ENCODE peak calls at places on chromosome 15, in five cellular contexts. E is ovary, C is mucosa of descending colon, G is AG04450, V is GM12865. K is an unnamed sample.
A peak's percentile ranks its signal among the peaks of the same experiment; 100 is the strongest.

GRCh38 chr15:69782809-69783208 is 314.9 kb downstream of the TLE3 start:
- DNase-seq in V (no peak), E (no peak), C (no peak), G (no peak), K (no peak)

GRCh38 chr15:88604972-88605506 is 16.1 kb upstream of the AEN start:
- DNase-seq in C (no peak), V (no peak), E (no peak), G (no peak), K (no peak)

GRCh38 chr15:79243723-79244122 is 38.8 kb upstream of the ANKRD34C start:
- DNase-seq in V (no peak), C (no peak), E (no peak), G (no peak), K (no peak)

GRCh38 chr15:88647362-88648105 is 8.7 kb downstream of the ISG20 start:
- DNase-seq in G (no peak), E (no peak), V (peak; percentile 9), C (no peak), K (peak; percentile 51)

GRCh38 chr15:38688761-38689160 is 124.1 kb upstream of the RASGRP1 start:
- DNase-seq in V (peak; percentile 62), G (no peak), E (no peak), C (no peak), K (no peak)

GRCh38 chr15:81502436-81502835 is 128.4 kb upstream of the TMC3 start:
- DNase-seq in C (no peak), G (no peak), V (no peak), E (no peak), K (no peak)

GRCh38 chr15:55872471-55872870 is 120.9 kb downstream of the NEDD4 start:
- DNase-seq in V (no peak), E (no peak), C (no peak), G (no peak), K (no peak)

GRCh38 chr15:27973886-27974285 is 125.2 kb downstream of the OCA2 start:
- DNase-seq in C (no peak), V (no peak), G (no peak), E (no peak), K (no peak)

GRCh38 chr15:84826369-84826823 is 9.2 kb downstream of the ALPK3 start:
- DNase-seq in V (peak; percentile 46), C (no peak), E (no peak), G (no peak), K (no peak)

GRCh38 chr15:58762731-58763130 is 8.4 kb upstream of the MINDY2 start:
- DNase-seq in G (no peak), E (no peak), V (no peak), C (no peak), K (no peak)

GRCh38 chr15:71807691-71808091 is 2.7 kb upstream of the NR2E3 start:
- DNase-seq in G (no peak), E (no peak), C (no peak), V (no peak), K (no peak)

GRCh38 chr15:92117301-92117731 is 263.8 kb downstream of the SLCO3A1 start:
- DNase-seq in C (no peak), G (no peak), E (no peak), V (no peak), K (peak; percentile 42)

GRCh38 chr15:48794697-48795134 is 16.2 kb downstream of the CEP152 start:
- DNase-seq in E (no peak), V (peak; percentile 72), C (no peak), G (no peak), K (no peak)

GRCh38 chr15:52486003-52486996 is 42.4 kb downstream of the MYO5A start:
- DNase-seq in E (no peak), C (no peak), V (no peak), G (no peak), K (no peak)

GRCh38 chr15:68210821-68211655 is 5.9 kb upstream of the CALML4 start:
- DNase-seq in G (no peak), E (peak; percentile 80), V (peak; percentile 61), C (no peak), K (no peak)

GRCh38 chr15:65376767-65377104 is 1.1 kb downstream of the IGDCC3 start:
- DNase-seq in E (no peak), V (no peak), G (no peak), C (no peak), K (no peak)

GRCh38 chr15:95520511-95520910 is 810.0 kb upstream of the NR2F2 start:
- DNase-seq in G (no peak), V (peak; percentile 9), C (no peak), E (no peak), K (no peak)

GRCh38 chr15:29270976-29271375 is 1.4 kb upstream of the NSMCE3 start:
- DNase-seq in V (no peak), G (no peak), C (no peak), E (no peak), K (no peak)

GRCh38 chr15:40032125-40032839 is 6.7 kb downstream of the SRP14 start:
- DNase-seq in C (no peak), V (no peak), G (no peak), E (no peak), K (peak; percentile 54)

GRCh38 chr15:38373016-38373415 is 80.9 kb upstream of the FAM98B start:
- DNase-seq in V (no peak), G (no peak), E (no peak), C (no peak), K (no peak)

GRCh38 chr15:44029940-44030568 is 165.0 kb downstream of the FRMD5 start:
- DNase-seq in C (no peak), E (no peak), V (no peak), G (no peak), K (no peak)

GRCh38 chr15:51144021-51144532 is 49.4 kb upstream of the TNFAIP8L3 start:
- DNase-seq in C (no peak), G (peak; percentile 20), E (no peak), V (no peak), K (no peak)

GRCh38 chr15:91967935-91968605 is 114.6 kb downstream of the SLCO3A1 start:
- DNase-seq in G (no peak), C (no peak), E (no peak), V (no peak), K (no peak)

GRCh38 chr15:71261934-71262333 is 146.7 kb downstream of the THSD4 start:
- DNase-seq in E (no peak), G (no peak), C (no peak), V (no peak), K (no peak)

GRCh38 chr15:68631621-68632051 is 52.8 kb downstream of the CORO2B start:
- DNase-seq in E (no peak), C (no peak), V (no peak), G (no peak), K (no peak)

GRCh38 chr15:68258684-68259083 is 18.9 kb upstream of the FEM1B start:
- DNase-seq in G (no peak), C (no peak), V (no peak), E (no peak), K (no peak)

GRCh38 chr15:74873756-74874424 is 725 bp upstream of the SCAMP2 start:
- DNase-seq in E (no peak), V (peak; percentile 37), C (no peak), G (no peak), K (no peak)

GRCh38 chr15:85035980-85036379 is 54.3 kb downstream of the PDE8A start:
- DNase-seq in E (no peak), C (no peak), V (no peak), G (no peak), K (no peak)

GRCh38 chr15:69093127-69093526 is 67.3 kb upstream of the GLCE start:
- DNase-seq in V (peak; percentile 11), G (no peak), C (no peak), E (no peak), K (no peak)

GRCh38 chr15:67091073-67091965 is 25.9 kb downstream of the SMAD3 start:
- DNase-seq in G (peak; percentile 86), C (peak; percentile 81), V (peak; percentile 94), E (peak; percentile 73), K (no peak)

GRCh38 chr15:76321602-76322001 is 10.3 kb upstream of the ETFA start:
- DNase-seq in C (no peak), V (no peak), E (no peak), G (no peak), K (no peak)

GRCh38 chr15:90552162-90552928 is 22.6 kb downstream of the CRTC3 start:
- DNase-seq in G (peak; percentile 70), V (no peak), E (peak; percentile 44), C (no peak), K (no peak)

GRCh38 chr15:70875001-70875782 is 17.0 kb downstream of the THAP10 start:
- DNase-seq in C (no peak), G (no peak), V (no peak), E (no peak), K (no peak)

GRCh38 chr15:75809986-75810750 is 33.1 kb upstream of the UBE2Q2 start:
- DNase-seq in E (no peak), G (no peak), V (peak; percentile 38), C (no peak), K (no peak)

GRCh38 chr15:41105348-41106334 is 10.4 kb downstream of the INO80 start:
- DNase-seq in E (no peak), G (no peak), C (no peak), V (no peak), K (no peak)

GRCh38 chr15:73078722-73079121 is 26.5 kb downstream of the NEO1 start:
- DNase-seq in G (peak; percentile 27), C (no peak), E (no peak), V (no peak), K (peak; percentile 80)

GRCh38 chr15:52496776-52497470 is 31.8 kb downstream of the MYO5A start:
- DNase-seq in G (no peak), C (no peak), V (no peak), E (no peak), K (no peak)

GRCh38 chr15:90947577-90948357 is 6.9 kb upstream of the RCCD1 start:
- DNase-seq in E (peak; percentile 38), V (no peak), G (no peak), C (no peak), K (no peak)

GRCh38 chr15:74725241-74725774 is at the start of gene CYP1A1:
- DNase-seq in E (no peak), G (no peak), V (peak; percentile 7), C (peak; percentile 58), K (no peak)

DNA sequence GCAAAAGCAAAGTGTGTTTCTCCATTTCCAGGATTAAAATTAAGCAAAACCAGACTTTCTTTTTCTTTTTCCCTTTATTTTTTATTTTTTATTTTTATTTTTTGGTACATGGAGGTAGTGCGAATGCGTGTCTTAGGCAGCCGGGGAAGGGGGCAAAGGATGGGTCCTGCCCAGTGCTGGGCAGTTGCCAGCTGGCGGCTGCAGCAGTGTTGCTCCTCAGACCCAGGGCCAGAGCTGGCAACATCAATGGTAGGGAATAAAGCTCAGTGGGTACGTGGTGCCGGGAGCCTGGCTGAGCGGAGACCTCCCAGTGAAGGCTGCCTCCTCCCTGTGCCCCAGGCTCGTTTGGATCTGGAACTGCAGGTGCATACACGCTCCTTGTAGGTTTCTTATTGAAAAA is 46.3 kb downstream of the POLR2M start:
- DNase-seq in V (no peak), E (peak; percentile 41), G (no peak), C (no peak), K (no peak)
- H3K4me3 ChIP-seq in V (no peak overlapping the region), E (peak overlapping the region; percentile 8), G (peak overlapping the region; percentile 4), C (no peak overlapping the region), K (no peak overlapping the region)

GRCh38 chr15:60612400-60613048 is 133.6 kb upstream of the ICE2 start:
- DNase-seq in V (no peak), E (no peak), G (no peak), C (no peak), K (peak; percentile 15)
- H3K4me3 ChIP-seq in V (no peak overlapping the region), E (no peak overlapping the region), G (no peak overlapping the region), C (no peak overlapping the region), K (no peak overlapping the region)

GRCh38 chr15:98779463-98780071 is 131.2 kb downstream of the IGF1R start:
- DNase-seq in G (no peak), V (peak; percentile 78), E (peak; percentile 82), C (peak; percentile 78), K (peak; percentile 60)
- H3K4me3 ChIP-seq in G (no peak overlapping the region), V (no peak overlapping the region), E (no peak overlapping the region), C (no peak overlapping the region), K (no peak overlapping the region)

GRCh38 chr15:77421370-77421700 is 647 bp downstream of the HMG20A start:
- DNase-seq in C (no peak), E (no peak), G (no peak), V (peak; percentile 48), K (no peak)
- H3K4me3 ChIP-seq in C (peak overlapping the region; percentile 87), E (peak overlapping the region; percentile 95), G (peak overlapping the region; percentile 82), V (peak overlapping the region; percentile 70), K (peak overlapping the region; percentile 81)